ENCODE peak calls at places on chromosomes 7 and 10, in eight cellular contexts. L, T, A, R, X, Z, W and V are unnamed samples.

GRCh38 chr10:119500138-119500795 is 42.3 kb downstream of the RGS10 start:
- DNase-seq in L (no peak), T (no peak), A (no peak), R (no peak), X (no peak), Z (no peak), W (no peak), V (no peak)

GRCh38 chr10:97182327-97182990 is 3.3 kb downstream of the SLIT1 start:
- DNase-seq in L (no peak), T (no peak), A (no peak), R (no peak), X (no peak), Z (no peak), W (no peak), V (no peak)

GRCh38 chr7:141575164-141575563 is 24.0 kb downstream of the AGK start:
- DNase-seq in L (no peak), T (no peak), A (no peak), R (no peak), X (no peak), Z (no peak), W (no peak), V (no peak)

GRCh38 chr10:110218627-110219026 is 11.2 kb downstream of the MXI1 start:
- DNase-seq in L (no peak), T (no peak), A (no peak), R (no peak), X (no peak), Z (no peak), W (peak), V (no peak)

GRCh38 chr7:85019176-85019575 is 167.7 kb downstream of the SEMA3D start:
- DNase-seq in L (no peak), T (no peak), A (no peak), R (no peak), X (no peak), Z (no peak), W (no peak), V (no peak)

GRCh38 chr10:48749254-48749787 is 64.6 kb downstream of the WDFY4 start:
- DNase-seq in L (no peak), T (no peak), A (no peak), R (no peak), X (no peak), Z (no peak), W (no peak), V (no peak)

GRCh38 chr10:88623835-88624234 is 37.3 kb downstream of the LIPJ start:
- DNase-seq in L (no peak), T (no peak), A (no peak), R (no peak), X (no peak), Z (no peak), W (no peak), V (no peak)

GRCh38 chr7:7693881-7694280 is 24.5 kb downstream of the RPA3 start:
- DNase-seq in L (no peak), T (no peak), A (no peak), R (peak), X (no peak), Z (no peak), W (peak), V (no peak)

GRCh38 chr7:1224093-1224702 is 8.5 kb upstream of the UNCX start:
- DNase-seq in L (no peak), T (peak), A (no peak), R (no peak), X (no peak), Z (no peak), W (no peak), V (peak)

GRCh38 chr7:76125560-76125959 is 76.1 kb upstream of the SRRM3 start:
- DNase-seq in L (no peak), T (no peak), A (no peak), R (no peak), X (no peak), Z (no peak), W (no peak), V (no peak)

GRCh38 chr10:3045471-3046209 is 21.7 kb upstream of the PFKP start:
- DNase-seq in L (no peak), T (peak), A (peak), R (no peak), X (no peak), Z (peak), W (peak), V (peak)

GRCh38 chr7:127791790-127792189 is 139.8 kb downstream of the SND1 start:
- DNase-seq in L (no peak), T (no peak), A (no peak), R (no peak), X (no peak), Z (no peak), W (peak), V (no peak)

GRCh38 chr7:21357146-21358097 is 70.5 kb upstream of the SP4 start:
- DNase-seq in L (no peak), T (no peak), A (no peak), R (no peak), X (no peak), Z (no peak), W (no peak), V (no peak)

GRCh38 chr7:41143074-41143473 is 559.8 kb downstream of the INHBA start:
- DNase-seq in L (no peak), T (no peak), A (no peak), R (no peak), X (no peak), Z (no peak), W (no peak), V (no peak)

GRCh38 chr7:143046334-143046935 is 5.7 kb upstream of the OR6V1 start:
- DNase-seq in L (no peak), T (no peak), A (no peak), R (no peak), X (no peak), Z (no peak), W (no peak), V (no peak)

GRCh38 chr7:105985821-105986220 is 22.8 kb downstream of the CDHR3 start:
- DNase-seq in L (no peak), T (no peak), A (no peak), R (no peak), X (no peak), Z (no peak), W (no peak), V (no peak)